ENCODE peak calls at places on chromosomes 3 and 15, in five cellular contexts. G is IMR-90, Y is SK-N-SH, A is GM12878, T is K562. S is an unnamed sample.

GRCh38 chr15:77851696-77852095 is 219.0 kb upstream of the LINGO1 start:
- DNase-seq in G (no peak), Y (peak), A (no peak), T (no peak), S (no peak)

GRCh38 chr3:71478568-71478967 is 105.0 kb downstream of the FOXP1 start:
- DNase-seq in G (peak), Y (no peak), A (no peak), T (no peak), S (no peak)

GRCh38 chr15:72737723-72738122 is 45.8 kb downstream of the ADPGK start:
- DNase-seq in G (no peak), Y (no peak), A (no peak), T (no peak), S (no peak)

GRCh38 chr3:25176999-25177398 is 251.1 kb upstream of the RARB start:
- DNase-seq in G (no peak), Y (no peak), A (no peak), T (no peak), S (no peak)

GRCh38 chr3:142014005-142014404 is 135.3 kb downstream of the TFDP2 start:
- DNase-seq in G (no peak), Y (no peak), A (no peak), T (no peak), S (no peak)

GRCh38 chr15:41501961-41502786 is 8.5 kb downstream of the ITPKA start:
- DNase-seq in G (no peak), Y (peak), A (no peak), T (no peak), S (no peak)

GRCh38 chr15:29103825-29104565 is 165.6 kb downstream of the NSMCE3 start:
- DNase-seq in G (peak), Y (no peak), A (no peak), T (no peak), S (peak)

GRCh38 chr15:40047413-40048154 is 8.6 kb upstream of the SRP14 start:
- DNase-seq in G (peak), Y (no peak), A (peak), T (no peak), S (no peak)

GRCh38 chr15:90191795-90192494 is 9.2 kb upstream of the SEMA4B start:
- DNase-seq in G (no peak), Y (peak), A (peak), T (peak), S (peak)

GRCh38 chr3:24166518-24166917 is 221.4 kb downstream of the NR1D2 start:
- DNase-seq in G (no peak), Y (no peak), A (no peak), T (no peak), S (no peak)

GRCh38 chr3:122691195-122691594 is 10.6 kb downstream of the PARP14 start:
- DNase-seq in G (peak), Y (no peak), A (peak), T (no peak), S (peak)

GRCh38 chr15:82315519-82316246 is 33.6 kb downstream of the GOLGA6L10 start:
- DNase-seq in G (no peak), Y (no peak), A (no peak), T (no peak), S (no peak)

GRCh38 chr15:68391084-68391483 is 40.9 kb downstream of the ITGA11 start:
- DNase-seq in G (no peak), Y (no peak), A (no peak), T (no peak), S (no peak)

GRCh38 chr3:185753354-185753753 is 71.5 kb downstream of the IGF2BP2 start:
- DNase-seq in G (no peak), Y (no peak), A (no peak), T (no peak), S (no peak)

GRCh38 chr3:64974401-64974800 is 286.6 kb upstream of the ADAMTS9 start:
- DNase-seq in G (no peak), Y (no peak), A (no peak), T (no peak), S (no peak)

GRCh38 chr3:9747267-9747666 is 2.5 kb upstream of the OGG1 start:
- DNase-seq in G (peak), Y (no peak), A (no peak), T (no peak), S (no peak)

GRCh38 chr3:46612324-46612723 is at the start of gene FAM240A:
- DNase-seq in G (no peak), Y (no peak), A (no peak), T (no peak), S (no peak)

GRCh38 chr3:147699175-147699838 is 290.1 kb downstream of the ZIC1 start:
- DNase-seq in G (peak), Y (no peak), A (no peak), T (no peak), S (no peak)

GRCh38 chr3:138686771-138687221 is 78.2 kb downstream of the FAIM start:
- DNase-seq in G (peak), Y (no peak), A (peak), T (no peak), S (no peak)

GRCh38 chr15:25684521-25685215 is 178.5 kb downstream of the ATP10A start:
- DNase-seq in G (peak), Y (no peak), A (no peak), T (no peak), S (no peak)

GRCh38 chr3:11020764-11021163 is 28.2 kb downstream of the SLC6A1 start:
- DNase-seq in G (no peak), Y (no peak), A (no peak), T (no peak), S (no peak)

GRCh38 chr3:4988815-4989648 is 9.8 kb downstream of the BHLHE40 start:
- DNase-seq in G (peak), Y (no peak), A (no peak), T (peak), S (no peak)

GRCh38 chr3:38168151-38168987 is 3.0 kb downstream of the OXSR1 start:
- DNase-seq in G (peak), Y (no peak), A (no peak), T (no peak), S (no peak)

GRCh38 chr3:122021811-122022401 is at the start of gene ILDR1:
- DNase-seq in G (no peak), Y (peak), A (no peak), T (peak), S (no peak)

GRCh38 chr3:141708367-141708766 is 29.7 kb upstream of the RNF7 start:
- DNase-seq in G (peak), Y (no peak), A (no peak), T (no peak), S (no peak)

GRCh38 chr15:25501828-25502446 is 63.1 kb upstream of the UBE3A start:
- DNase-seq in G (peak), Y (peak), A (no peak), T (peak), S (peak)

GRCh38 chr3:122962149-122962548 is 65.4 kb downstream of the SEMA5B start:
- DNase-seq in G (no peak), Y (no peak), A (no peak), T (no peak), S (no peak)

GRCh38 chr3:133880886-133881455 is 14.7 kb downstream of the RAB6B start:
- DNase-seq in G (no peak), Y (no peak), A (no peak), T (no peak), S (no peak)

GRCh38 chr15:40336129-40337122 is 4.3 kb downstream of the CCDC9B start:
- DNase-seq in G (no peak), Y (no peak), A (no peak), T (peak), S (no peak)

GRCh38 chr3:9770276-9770812 is 597 bp upstream of the CAMK1 start:
- DNase-seq in G (no peak), Y (peak), A (no peak), T (no peak), S (peak)

GRCh38 chr15:68314563-68314962 is 37.0 kb downstream of the FEM1B start:
- DNase-seq in G (peak), Y (peak), A (no peak), T (no peak), S (no peak)

GRCh38 chr3:176780766-176781165 is 416.5 kb downstream of the TBL1XR1 start:
- DNase-seq in G (no peak), Y (no peak), A (no peak), T (no peak), S (no peak)

GRCh38 chr3:84128024-84128423 is 830.8 kb upstream of the CADM2 start:
- DNase-seq in G (no peak), Y (no peak), A (no peak), T (no peak), S (no peak)

GRCh38 chr15:83436513-83437158 is 10.5 kb upstream of the SH3GL3 start:
- DNase-seq in G (peak), Y (peak), A (no peak), T (peak), S (peak)

GRCh38 chr3:195918176-195918575 is 9.8 kb upstream of the TNK2 start:
- DNase-seq in G (no peak), Y (no peak), A (no peak), T (no peak), S (no peak)

GRCh38 chr3:159950156-159950898 is 38.3 kb upstream of the IL12A start:
- DNase-seq in G (no peak), Y (no peak), A (peak), T (no peak), S (no peak)
- TF ChIP-seq RCOR1 in G (no peak), Y (no peak), A (no peak), T (no peak), S (no peak)

DNA sequence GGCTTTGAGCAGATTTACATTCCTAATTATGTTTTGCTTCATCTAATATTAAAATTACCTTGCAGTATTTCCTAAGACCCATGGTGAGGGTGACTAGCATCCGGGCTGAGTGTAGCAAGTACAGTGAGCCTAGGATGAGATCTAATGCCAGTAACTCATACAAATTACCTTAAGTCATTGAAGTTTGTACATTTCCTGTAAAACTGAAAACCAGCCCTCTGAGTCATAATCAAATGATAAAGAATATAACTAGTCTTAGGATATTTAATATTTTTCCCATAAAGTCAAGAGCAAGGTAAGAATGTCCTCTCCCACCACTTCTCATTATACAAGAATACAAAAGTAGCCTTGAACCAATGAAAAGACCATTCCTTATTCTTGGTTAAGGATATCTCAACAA is 54.8 kb upstream of the CHRM5 start:
- DNase-seq in G (peak), Y (no peak), A (no peak), T (no peak), S (no peak)
- TF ChIP-seq RCOR1 in G (no peak), Y (no peak), A (no peak), T (no peak), S (no peak)

DNA sequence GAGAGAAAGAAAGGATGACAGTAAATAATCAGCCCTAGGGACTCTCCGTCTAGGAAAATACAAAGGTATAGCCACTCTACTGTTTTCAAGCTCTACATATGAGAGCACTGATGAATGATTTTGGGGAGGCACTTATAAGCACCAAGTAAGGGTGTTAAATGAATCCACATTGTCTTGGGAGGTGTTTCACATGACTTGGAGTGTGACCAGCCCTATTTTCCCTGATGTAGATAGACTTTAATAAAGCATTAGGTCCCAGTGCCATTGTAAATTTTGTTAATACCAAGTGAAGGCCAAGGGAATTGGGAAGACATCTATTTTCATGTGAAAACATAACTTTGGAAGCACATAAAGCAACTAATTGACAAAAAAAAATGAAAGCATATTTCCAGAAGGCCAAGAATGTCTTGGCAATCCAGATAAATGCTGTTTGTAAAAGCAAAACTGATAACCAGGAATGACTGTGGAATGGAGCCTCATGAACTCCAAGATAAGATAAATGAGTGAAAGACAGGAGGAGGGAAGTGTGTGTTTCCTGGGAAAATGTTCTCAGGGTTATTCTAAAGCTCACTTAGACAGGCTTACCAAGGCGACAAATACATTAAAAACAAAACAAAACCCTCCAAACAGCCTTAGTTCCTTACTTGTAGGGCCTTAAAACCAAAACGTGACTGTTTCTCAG is 96.0 kb upstream of the MYZAP start:
- DNase-seq in G (no peak), Y (no peak), A (no peak), T (no peak), S (no peak)
- TF ChIP-seq RCOR1 in G (no peak), Y (no peak), A (no peak), T (no peak), S (no peak)

GRCh38 chr3:146218880-146219866 is 31.7 kb downstream of the PLSCR4 start:
- DNase-seq in G (peak), Y (peak), A (no peak), T (peak), S (peak)
- TF ChIP-seq RCOR1 in G (no peak), Y (no peak), A (no peak), T (no peak), S (no peak)

GRCh38 chr3:15726043-15726442 is 71.7 kb downstream of the ANKRD28 start:
- DNase-seq in G (peak), Y (no peak), A (peak), T (no peak), S (no peak)
- TF ChIP-seq RCOR1 in G (no peak), Y (no peak), A (no peak), T (no peak), S (no peak)

GRCh38 chr3:36969085-36969484 is 23.8 kb downstream of the EPM2AIP1 start:
- DNase-seq in G (no peak), Y (no peak), A (no peak), T (no peak), S (no peak)

GRCh38 chr3:36972163-36972562 is 20.8 kb downstream of the EPM2AIP1 start:
- DNase-seq in G (no peak), Y (no peak), A (no peak), T (no peak), S (no peak)

GRCh38 chr3:36965440-36965839 is 20.6 kb upstream of the TRANK1 start:
- DNase-seq in G (no peak), Y (no peak), A (no peak), T (no peak), S (no peak)

GRCh38 chr3:36973141-36973540 is 19.8 kb downstream of the EPM2AIP1 start:
- DNase-seq in G (no peak), Y (no peak), A (no peak), T (peak), S (no peak)

DNA sequence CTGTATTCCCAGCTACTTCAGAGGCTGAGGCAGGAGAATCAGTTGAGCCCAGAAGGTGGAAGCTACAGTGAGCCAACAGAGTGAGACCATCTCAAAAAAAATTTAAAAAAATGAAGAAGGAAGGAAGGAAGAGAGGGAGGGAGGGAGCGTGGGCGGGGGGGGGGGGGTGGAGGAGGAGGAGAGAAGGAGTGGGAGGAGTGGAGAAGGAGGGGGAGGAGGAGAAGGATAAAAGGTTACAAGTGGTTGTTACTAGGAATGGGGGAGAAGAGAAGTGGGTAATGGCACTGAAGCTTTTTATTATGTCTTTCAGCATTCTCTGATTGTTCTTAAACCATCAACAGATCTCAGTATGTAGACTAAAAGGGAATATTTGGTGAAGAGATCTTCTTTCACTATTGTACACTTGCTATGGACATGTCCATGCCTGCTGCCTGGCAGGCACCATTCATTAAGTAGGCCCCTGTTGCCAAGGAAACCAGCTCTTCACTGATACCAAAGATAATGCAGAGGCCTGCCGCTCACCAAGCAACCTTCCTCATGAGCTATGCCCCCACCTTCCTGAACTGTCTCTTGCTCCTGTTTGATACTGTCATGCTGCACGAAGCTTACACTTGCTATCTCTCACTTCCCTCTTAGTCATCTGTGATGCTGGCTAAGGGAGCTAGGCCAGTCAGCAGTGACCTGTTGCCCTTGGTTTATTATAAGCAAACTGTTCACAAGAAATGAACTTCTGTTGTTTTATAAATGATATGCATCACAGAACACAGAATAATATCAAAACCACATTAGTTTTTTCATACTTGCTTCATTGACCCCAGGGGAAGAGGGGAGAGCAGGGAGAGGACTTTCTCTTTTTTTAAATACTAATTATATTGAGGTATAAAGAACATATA is 23.1 kb downstream of the EPM2AIP1 start:
- DNase-seq in G (peak), Y (peak), A (peak), T (peak), S (peak)
- TF ChIP-seq RCOR1 in G (peak), Y (peak), A (no peak), T (peak), S (no peak)

GRCh38 chr3:153162513-153163348 is 705 bp downstream of the RAP2B start:
- DNase-seq in G (peak), Y (peak), A (no peak), T (no peak), S (peak)
- TF ChIP-seq RCOR1 in G (no peak), Y (no peak), A (no peak), T (no peak), S (no peak)

S was measured in A549.